ENCODE peak calls at places on chromosomes 13 and 19, in six cellular contexts. One of them, this sample, is unnamed.
A peak's percentile ranks its signal among the peaks of the same experiment; 100 is the strongest.

GRCh38 chr19:821976-822773 is 420 bp upstream of the PLPPR3 start:
- DNase-seq in H1: no peak
- DNase-seq in HepG2: no peak
- DNase-seq in K562: no peak
- DNase-seq in GM12878: no peak
- DNase-seq in GM12891: no peak
- DNase-seq in this sample: no peak

GRCh38 chr13:42396901-42397670 is 125.1 kb downstream of the AKAP11 start:
- DNase-seq in H1: no peak
- DNase-seq in HepG2: no peak
- DNase-seq in K562: no peak
- DNase-seq in GM12878: no peak
- DNase-seq in GM12891: no peak
- DNase-seq in this sample: no peak

GRCh38 chr19:51094696-51095279 is 12.1 kb upstream of the KLK14 start:
- DNase-seq in H1: no peak
- DNase-seq in HepG2: peak; percentile 13
- DNase-seq in K562: peak; percentile 56
- DNase-seq in GM12878: no peak
- DNase-seq in GM12891: peak; percentile 70
- DNase-seq in this sample: peak; percentile 58

GRCh38 chr13:35716186-35716585 is 239.7 kb upstream of the MAB21L1 start:
- DNase-seq in H1: no peak
- DNase-seq in HepG2: no peak
- DNase-seq in K562: no peak
- DNase-seq in GM12878: no peak
- DNase-seq in GM12891: no peak
- DNase-seq in this sample: no peak

GRCh38 chr13:102784501-102784900 is 10.9 kb upstream of the TEX30 start:
- DNase-seq in H1: no peak
- DNase-seq in HepG2: no peak
- DNase-seq in K562: no peak
- DNase-seq in GM12878: no peak
- DNase-seq in GM12891: no peak
- DNase-seq in this sample: no peak

GRCh38 chr19:53101518-53101917 is 1.7 kb downstream of the ZNF160 start:
- DNase-seq in H1: no peak
- DNase-seq in HepG2: no peak
- DNase-seq in K562: peak; percentile 51
- DNase-seq in GM12878: no peak
- DNase-seq in GM12891: peak; percentile 27
- DNase-seq in this sample: no peak

GRCh38 chr19:54523403-54523802 is 20.8 kb downstream of the LAIR2 start:
- DNase-seq in H1: no peak
- DNase-seq in HepG2: no peak
- DNase-seq in K562: no peak
- DNase-seq in GM12878: peak; percentile 71
- DNase-seq in GM12891: no peak
- DNase-seq in this sample: no peak

GRCh38 chr13:106533940-106534843 is 1.3 kb downstream of the EFNB2 start:
- DNase-seq in H1: no peak
- DNase-seq in HepG2: no peak
- DNase-seq in K562: no peak
- DNase-seq in GM12878: no peak
- DNase-seq in GM12891: no peak
- DNase-seq in this sample: no peak

GRCh38 chr13:96993660-96994029 is 631 bp downstream of the OXGR1 start:
- DNase-seq in H1: no peak
- DNase-seq in HepG2: no peak
- DNase-seq in K562: no peak
- DNase-seq in GM12878: no peak
- DNase-seq in GM12891: no peak
- DNase-seq in this sample: no peak

GRCh38 chr13:95926231-95926630 is 127.0 kb downstream of the UGGT2 start:
- DNase-seq in H1: no peak
- DNase-seq in HepG2: no peak
- DNase-seq in K562: no peak
- DNase-seq in GM12878: no peak
- DNase-seq in GM12891: no peak
- DNase-seq in this sample: no peak

GRCh38 chr19:6800991-6801396 is 28.5 kb downstream of the VAV1 start:
- DNase-seq in H1: no peak
- DNase-seq in HepG2: peak; percentile 19
- DNase-seq in K562: no peak
- DNase-seq in GM12878: no peak
- DNase-seq in GM12891: no peak
- DNase-seq in this sample: no peak

GRCh38 chr19:15417699-15418098 is 1.1 kb downstream of the AKAP8L start:
- DNase-seq in H1: no peak
- DNase-seq in HepG2: no peak
- DNase-seq in K562: peak; percentile 11
- DNase-seq in GM12878: no peak
- DNase-seq in GM12891: no peak
- DNase-seq in this sample: no peak

GRCh38 chr13:44249439-44249838 is 124.2 kb upstream of the SERP2 start:
- DNase-seq in H1: no peak
- DNase-seq in HepG2: no peak
- DNase-seq in K562: no peak
- DNase-seq in GM12878: no peak
- DNase-seq in GM12891: no peak
- DNase-seq in this sample: no peak

GRCh38 chr13:44936246-44936645 is 53.0 kb downstream of the NUFIP1 start:
- DNase-seq in H1: no peak
- DNase-seq in HepG2: no peak
- DNase-seq in K562: no peak
- DNase-seq in GM12878: no peak
- DNase-seq in GM12891: no peak
- DNase-seq in this sample: no peak

DNA sequence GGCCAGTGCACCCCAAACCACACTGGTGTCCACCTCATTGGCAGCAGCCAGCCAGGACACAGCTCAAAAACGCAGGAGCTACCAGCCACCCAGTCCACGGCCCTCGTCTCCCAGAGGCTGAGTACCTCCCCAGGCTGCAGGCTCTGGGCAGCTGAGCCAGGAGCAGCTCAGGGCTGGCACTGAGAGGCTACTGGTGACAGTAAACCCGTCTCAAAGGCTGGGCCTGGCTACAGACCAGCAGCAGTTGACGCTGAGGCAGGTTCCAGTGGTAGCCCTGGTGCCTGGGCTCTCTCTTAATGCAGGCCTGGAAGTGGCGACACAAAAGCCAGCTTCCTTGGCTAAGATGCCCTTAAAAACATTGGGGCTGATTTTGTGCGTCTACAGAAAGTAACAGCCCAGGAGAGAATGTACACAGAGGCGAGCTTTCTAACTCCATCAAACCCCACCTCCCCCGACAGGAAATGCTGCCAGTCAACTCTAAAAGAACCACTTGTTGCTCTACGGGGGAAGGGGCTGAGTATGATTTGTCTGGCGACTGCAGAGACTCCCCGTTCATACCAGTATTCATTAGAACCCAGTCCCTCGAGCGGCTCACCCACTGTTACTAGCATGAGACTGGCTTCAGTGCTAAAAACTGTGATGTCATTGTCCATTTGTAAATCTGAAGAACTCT is 126.3 kb downstream of the STK24 start:
- DNase-seq in H1: no peak
- DNase-seq in HepG2: peak; percentile 19
- DNase-seq in K562: no peak
- DNase-seq in GM12878: no peak
- DNase-seq in GM12891: no peak
- DNase-seq in this sample: no peak
- TF ChIP-seq TAF1 in H1: no peak
- TF ChIP-seq TAF1 in HepG2: no peak
- TF ChIP-seq TAF1 in K562: no peak
- TF ChIP-seq TAF1 in GM12878: no peak
- TF ChIP-seq TAF1 in GM12891: no peak
- TF ChIP-seq TAF1 in this sample: no peak

DNA sequence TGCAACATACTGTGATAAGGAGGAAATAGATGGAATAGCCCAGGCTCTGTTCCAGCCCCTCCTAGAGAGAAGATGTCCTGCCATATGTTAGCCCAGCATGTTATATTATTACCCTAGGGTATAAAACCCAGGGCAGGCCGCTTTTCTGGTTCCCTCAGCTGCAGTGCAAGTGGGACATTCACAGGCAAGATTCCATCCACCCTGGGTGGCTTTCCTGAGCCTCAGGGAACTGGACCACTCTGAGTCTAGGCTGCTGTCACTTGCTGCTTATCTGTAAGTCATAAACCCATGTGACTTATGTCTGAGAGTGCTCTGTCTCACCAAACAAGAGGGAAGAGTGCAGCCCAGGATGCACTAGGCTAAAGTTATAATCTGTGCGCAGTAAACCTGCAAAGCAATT is 413.2 kb downstream of the MZT1 start:
- DNase-seq in H1: no peak
- DNase-seq in HepG2: no peak
- DNase-seq in K562: no peak
- DNase-seq in GM12878: no peak
- DNase-seq in GM12891: no peak
- DNase-seq in this sample: no peak
- TF ChIP-seq POLR2A in H1: no peak
- TF ChIP-seq POLR2A in HepG2: no peak
- TF ChIP-seq POLR2A in K562: no peak
- TF ChIP-seq POLR2A in GM12878: no peak
- TF ChIP-seq POLR2A in GM12891: no peak
- TF ChIP-seq POLR2A in this sample: no peak

GRCh38 chr13:39016087-39016486 is 21.8 kb downstream of the PROSER1 start:
- DNase-seq in H1: no peak
- DNase-seq in HepG2: no peak
- DNase-seq in K562: no peak
- DNase-seq in GM12878: no peak
- DNase-seq in GM12891: no peak
- DNase-seq in this sample: no peak
- TF ChIP-seq TAF1 in H1: no peak
- TF ChIP-seq TAF1 in HepG2: no peak
- TF ChIP-seq TAF1 in K562: no peak
- TF ChIP-seq TAF1 in GM12878: no peak
- TF ChIP-seq TAF1 in GM12891: no peak
- TF ChIP-seq TAF1 in this sample: no peak

GRCh38 chr19:58326914-58327726 is at the start of gene ZSCAN22:
- DNase-seq in H1: peak; percentile 72
- DNase-seq in HepG2: peak; percentile 93
- DNase-seq in K562: peak; percentile 98
- DNase-seq in GM12878: peak; percentile 68
- DNase-seq in GM12891: peak; percentile 96
- DNase-seq in this sample: peak; percentile 95
- TF ChIP-seq POLR2A in H1: no peak
- TF ChIP-seq POLR2A in HepG2: peak; percentile 75
- TF ChIP-seq POLR2A in K562: peak; percentile 96
- TF ChIP-seq POLR2A in GM12878: peak; percentile 88
- TF ChIP-seq POLR2A in GM12891: peak; percentile 68
- TF ChIP-seq POLR2A in this sample: peak; percentile 69

GRCh38 chr19:2173841-2174577 is 10.3 kb downstream of the DOT1L start:
- DNase-seq in H1: no peak
- DNase-seq in HepG2: peak; percentile 52
- DNase-seq in K562: no peak
- DNase-seq in GM12878: no peak
- DNase-seq in GM12891: no peak
- DNase-seq in this sample: no peak
- TF ChIP-seq TAF1 in H1: no peak
- TF ChIP-seq TAF1 in HepG2: no peak
- TF ChIP-seq TAF1 in K562: no peak
- TF ChIP-seq TAF1 in GM12878: no peak
- TF ChIP-seq TAF1 in GM12891: no peak
- TF ChIP-seq TAF1 in this sample: no peak

GRCh38 chr13:48547663-48548092 is 14.8 kb upstream of the RCBTB2 start:
- DNase-seq in H1: no peak
- DNase-seq in HepG2: peak; percentile 45
- DNase-seq in K562: no peak
- DNase-seq in GM12878: no peak
- DNase-seq in GM12891: no peak
- DNase-seq in this sample: no peak
- TF ChIP-seq POLR2A in H1: no peak
- TF ChIP-seq POLR2A in HepG2: no peak
- TF ChIP-seq POLR2A in K562: no peak
- TF ChIP-seq POLR2A in GM12878: no peak
- TF ChIP-seq POLR2A in GM12891: no peak
- TF ChIP-seq POLR2A in this sample: no peak

GRCh38 chr13:68081051-68081450 is 850.9 kb upstream of the PCDH9 start:
- DNase-seq in H1: no peak
- DNase-seq in HepG2: no peak
- DNase-seq in K562: no peak
- DNase-seq in GM12878: no peak
- DNase-seq in GM12891: no peak
- DNase-seq in this sample: no peak
- TF ChIP-seq TAF1 in H1: no peak
- TF ChIP-seq TAF1 in HepG2: no peak
- TF ChIP-seq TAF1 in K562: no peak
- TF ChIP-seq TAF1 in GM12878: no peak
- TF ChIP-seq TAF1 in GM12891: no peak
- TF ChIP-seq TAF1 in this sample: no peak

This sample was measured in GM12892.